ENCODE peak calls at places on chromosomes 5 and 9, in seven cellular contexts. Q, T, W, P, Z, D and I are unnamed samples.

GRCh38 chr5:126707080-126707479 is 69.9 kb upstream of the LMNB1 start:
- DNase-seq in Q (no peak), T (no peak), W (no peak), P (no peak), Z (no peak), D (no peak), I (no peak)

GRCh38 chr9:16191691-16192402 is 639.0 kb downstream of the CCDC171 start:
- DNase-seq in Q (peak), T (peak), W (peak), P (peak), Z (peak), D (no peak), I (peak)

GRCh38 chr9:82789155-82789824 is 273.7 kb downstream of the RASEF start:
- DNase-seq in Q (no peak), T (no peak), W (no peak), P (no peak), Z (no peak), D (no peak), I (no peak)

GRCh38 chr9:112705773-112706427 is 12.0 kb downstream of the INIP start:
- DNase-seq in Q (peak), T (no peak), W (no peak), P (peak), Z (peak), D (no peak), I (peak)

GRCh38 chr5:95285406-95285761 is 490 bp upstream of the MCTP1 start:
- DNase-seq in Q (peak), T (no peak), W (no peak), P (no peak), Z (no peak), D (no peak), I (no peak)

GRCh38 chr5:15837584-15838289 is 337.8 kb downstream of the FBXL7 start:
- DNase-seq in Q (no peak), T (no peak), W (no peak), P (no peak), Z (peak), D (no peak), I (peak)

GRCh38 chr5:124605516-124605915 is 140.9 kb downstream of the ZNF608 start:
- DNase-seq in Q (peak), T (no peak), W (no peak), P (no peak), Z (peak), D (no peak), I (peak)

GRCh38 chr9:135971892-135972291 is 10.7 kb upstream of the UBAC1 start:
- DNase-seq in Q (peak), T (peak), W (peak), P (peak), Z (no peak), D (peak), I (peak)

GRCh38 chr9:112858625-112859147 is 32.0 kb downstream of the SLC46A2 start:
- DNase-seq in Q (no peak), T (no peak), W (no peak), P (no peak), Z (peak), D (no peak), I (no peak)

GRCh38 chr5:151459680-151460079 is 12.3 kb downstream of the SLC36A1 start:
- DNase-seq in Q (peak), T (no peak), W (peak), P (no peak), Z (peak), D (no peak), I (peak)

GRCh38 chr5:39341934-39342333 is 22.4 kb downstream of the C9 start:
- DNase-seq in Q (no peak), T (no peak), W (no peak), P (no peak), Z (no peak), D (no peak), I (no peak)